ENCODE peak calls at places on chromosomes 3 and 15, in five cellular contexts. Y is WERI-Rb-1, J is A549, N is K562, R is cardiac fibroblast. G is an unnamed sample.

GRCh38 chr15:99614749-99615288 is 49.0 kb downstream of the MEF2A start:
- DNase-seq in Y (no peak), J (no peak), N (no peak), R (peak; percentile 28), G (no peak)

GRCh38 chr15:77818484-77819270 is 186.0 kb upstream of the LINGO1 start:
- DNase-seq in Y (peak; percentile 77), J (no peak), N (no peak), R (no peak), G (no peak)

GRCh38 chr3:56102034-56102433 is 366.2 kb downstream of the ERC2 start:
- DNase-seq in Y (no peak), J (no peak), N (no peak), R (no peak), G (no peak)

GRCh38 chr3:50156549-50156948 is 1.4 kb downstream of the SEMA3F start:
- DNase-seq in Y (no peak), J (no peak), N (no peak), R (no peak), G (no peak)

GRCh38 chr15:83015361-83015760 is 3.9 kb upstream of the C15orf40 start:
- DNase-seq in Y (no peak), J (no peak), N (no peak), R (no peak), G (no peak)

GRCh38 chr15:82040862-82041261 is 5.0 kb downstream of the MEX3B start:
- DNase-seq in Y (peak; percentile 50), J (no peak), N (peak; percentile 49), R (no peak), G (no peak)

GRCh38 chr3:171904829-171905228 is 61.7 kb downstream of the TMEM212 start:
- DNase-seq in Y (no peak), J (no peak), N (no peak), R (peak; percentile 43), G (no peak)

GRCh38 chr15:76333720-76334437 is 2.7 kb upstream of the ISL2 start:
- DNase-seq in Y (peak; percentile 80), J (peak; percentile 80), N (peak; percentile 64), R (no peak), G (no peak)

GRCh38 chr15:95973566-95974256 is 356.8 kb upstream of the NR2F2 start:
- DNase-seq in Y (no peak), J (no peak), N (no peak), R (no peak), G (no peak)

GRCh38 chr15:94683912-94684311 is 452.6 kb downstream of the MCTP2 start:
- DNase-seq in Y (no peak), J (no peak), N (no peak), R (no peak), G (no peak)

GRCh38 chr3:99777708-99778107 is 40.0 kb upstream of the CMSS1 start:
- DNase-seq in Y (no peak), J (no peak), N (no peak), R (no peak), G (no peak)

GRCh38 chr3:100106094-100106493 is 8.2 kb downstream of the FILIP1L start:
- DNase-seq in Y (no peak), J (no peak), N (no peak), R (no peak), G (no peak)

GRCh38 chr15:48647963-48648362 is 2.5 kb upstream of the FBN1 start:
- DNase-seq in Y (peak; percentile 15), J (no peak), N (no peak), R (peak; percentile 74), G (peak; percentile 34)

GRCh38 chr3:39718674-39719595 is 90.5 kb upstream of the MYRIP start:
- DNase-seq in Y (no peak), J (no peak), N (no peak), R (peak; percentile 44), G (no peak)

GRCh38 chr15:32657198-32657886 is 15.8 kb downstream of the SCG5 start:
- DNase-seq in Y (no peak), J (no peak), N (no peak), R (no peak), G (no peak)

GRCh38 chr15:101528108-101528916 is 38.8 kb upstream of the PCSK6 start:
- DNase-seq in Y (no peak), J (peak; percentile 52), N (no peak), R (peak; percentile 9), G (no peak)

GRCh38 chr3:193933451-193933850 is 202.5 kb upstream of the HES1 start:
- DNase-seq in Y (no peak), J (no peak), N (no peak), R (no peak), G (no peak)

GRCh38 chr15:85681391-85681790 is 113.3 kb downstream of the KLHL25 start:
- DNase-seq in Y (no peak), J (no peak), N (no peak), R (no peak), G (no peak)

GRCh38 chr15:58980351-58980939 is 7.0 kb upstream of the RNF111 start:
- DNase-seq in Y (no peak), J (peak; percentile 43), N (peak; percentile 20), R (peak; percentile 65), G (no peak)

GRCh38 chr3:31840252-31840651 is 140.8 kb downstream of the OSBPL10 start:
- DNase-seq in Y (no peak), J (no peak), N (no peak), R (no peak), G (no peak)

GRCh38 chr3:186198442-186198841 is 89.6 kb upstream of the ETV5 start:
- DNase-seq in Y (no peak), J (no peak), N (no peak), R (no peak), G (no peak)

GRCh38 chr3:123843668-123844067 is 40.5 kb downstream of the MYLK start:
- DNase-seq in Y (peak; percentile 24), J (no peak), N (no peak), R (peak; percentile 19), G (no peak)

GRCh38 chr3:193572426-193572908 is 17.8 kb upstream of the ATP13A4 start:
- DNase-seq in Y (peak; percentile 47), J (peak; percentile 25), N (peak; percentile 44), R (peak; percentile 77), G (peak; percentile 66)

GRCh38 chr3:128355549-128355930 is 111.2 kb downstream of the DNAJB8 start:
- DNase-seq in Y (no peak), J (no peak), N (no peak), R (no peak), G (no peak)

GRCh38 chr3:33915796-33916589 is 117.6 kb downstream of the PDCD6IP start:
- DNase-seq in Y (peak; percentile 71), J (peak; percentile 46), N (peak; percentile 71), R (peak; percentile 19), G (no peak)

GRCh38 chr3:73393005-73393404 is 231.7 kb downstream of the PDZRN3 start:
- DNase-seq in Y (no peak), J (no peak), N (no peak), R (no peak), G (no peak)

GRCh38 chr3:156321934-156322333 is 201.6 kb downstream of the KCNAB1 start:
- DNase-seq in Y (no peak), J (no peak), N (no peak), R (no peak), G (no peak)

GRCh38 chr3:178915365-178915764 is 156.2 kb downstream of the ZMAT3 start:
- DNase-seq in Y (no peak), J (no peak), N (no peak), R (no peak), G (no peak)
- TF ChIP-seq CTCF in Y (no peak), J (no peak), N (no peak), R (no peak), G (no peak)

GRCh38 chr15:47586653-47587224 is 130.6 kb upstream of the SEMA6D start:
- DNase-seq in Y (no peak), J (no peak), N (no peak), R (peak; percentile 69), G (no peak)

GRCh38 chr15:47587938-47588817 is 129.1 kb upstream of the SEMA6D start:
- DNase-seq in Y (peak; percentile 65), J (no peak), N (no peak), R (peak; percentile 39), G (no peak)

GRCh38 chr15:47588968-47589367 is 128.3 kb upstream of the SEMA6D start:
- DNase-seq in Y (peak; percentile 80), J (no peak), N (no peak), R (no peak), G (no peak)
- TF ChIP-seq CTCF in Y (peak; percentile 64), J (no peak), N (no peak), R (no peak), G (no peak)

DNA sequence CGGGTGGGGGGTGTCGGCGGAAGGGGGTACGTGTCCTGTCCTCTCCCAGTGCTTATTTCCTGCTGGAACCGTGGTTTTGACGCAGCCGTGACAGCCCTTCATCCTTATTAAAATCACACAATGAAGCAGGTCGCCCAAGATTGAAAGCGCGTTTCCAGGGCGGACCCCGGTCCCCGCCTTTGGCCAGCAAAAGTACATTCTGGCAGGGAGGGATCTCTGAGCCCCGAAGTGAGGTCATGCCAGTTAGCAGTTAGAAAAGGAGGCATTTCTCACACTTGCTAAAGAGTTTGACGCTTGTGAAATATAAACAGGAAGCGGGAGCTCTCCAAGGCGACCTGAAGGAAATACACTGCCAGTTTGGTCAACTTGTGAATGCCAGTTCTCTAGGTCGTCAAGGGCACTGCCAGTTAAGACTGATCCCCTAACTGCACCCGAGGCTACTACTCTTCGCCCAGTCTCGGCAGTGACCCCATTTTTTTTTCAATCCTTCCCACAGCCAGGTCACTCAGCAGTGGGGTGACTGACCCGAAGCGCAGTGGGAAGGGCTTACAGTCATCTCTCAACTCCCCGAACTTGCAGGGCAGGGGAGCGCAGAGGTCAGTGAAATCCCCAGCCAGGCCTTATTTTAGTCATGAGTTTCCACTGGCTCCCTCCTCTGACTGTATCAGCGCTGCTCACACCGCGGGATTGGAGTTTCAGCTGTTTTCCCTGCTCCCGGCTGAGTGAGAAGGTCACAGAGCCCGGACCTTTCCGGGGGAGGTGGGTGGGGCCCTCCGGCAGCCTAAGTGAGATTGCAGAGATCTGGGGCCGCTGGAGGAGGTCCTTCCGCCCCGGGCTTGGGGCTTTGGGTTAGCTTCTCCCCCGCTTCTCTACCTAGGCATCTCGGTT is 2.0 kb upstream of the BHLHE40 start:
- DNase-seq in Y (peak; percentile 77), J (peak; percentile 62), N (peak; percentile 91), R (peak; percentile 94), G (peak; percentile 68)
- TF ChIP-seq CTCF in Y (no peak), J (no peak), N (no peak), R (no peak), G (no peak)

GRCh38 chr15:51536965-51537574 is 85.5 kb downstream of the DMXL2 start:
- DNase-seq in Y (no peak), J (peak; percentile 46), N (peak; percentile 21), R (peak; percentile 57), G (peak; percentile 7)
- TF ChIP-seq CTCF in Y (peak; percentile 57), J (peak; percentile 74), N (peak; percentile 56), R (peak; percentile 68), G (peak; percentile 65)